ENCODE peak calls at places on chromosomes 12 and 14, in ten cellular contexts. Z is lower leg skin, N is NCI-H774, D is fibroblast of pulmonary artery, Y is KG1, I is AG08396, P is NAMALWA, X is stomach, T is body of pancreas, S is fibroblast of mammary gland. O is an unnamed sample.

GRCh38 chr12:124867389-124867930 is 3.8 kb upstream of the SCARB1 start:
- DNase-seq in Y (no peak), S (peak; percentile 69), X (peak; percentile 39), T (peak; percentile 55), D (peak; percentile 78), P (no peak), Z (no peak), N (no peak), I (peak; percentile 46), O (no peak)

GRCh38 chr12:117114784-117115183 is 15.6 kb upstream of the TESC start:
- DNase-seq in I (no peak), S (no peak), X (peak; percentile 74), Z (no peak), Y (no peak), P (no peak), D (no peak), T (peak; percentile 93), N (no peak), O (no peak)

GRCh38 chr12:53213348-53213747 is 6.3 kb upstream of the ITGB7 start:
- DNase-seq in N (peak; percentile 75), I (peak; percentile 83), P (peak; percentile 82), T (peak; percentile 84), D (peak; percentile 81), Y (no peak), S (peak; percentile 71), Z (no peak), X (peak; percentile 84), O (peak; percentile 93)

GRCh38 chr14:103949386-103949785 is 7.1 kb upstream of the RD3L start:
- DNase-seq in I (no peak), X (no peak), Y (no peak), D (no peak), S (no peak), T (no peak), P (no peak), N (no peak), Z (no peak), O (no peak)

GRCh38 chr14:67964391-67964812 is 144.8 kb downstream of the RAD51B start:
- DNase-seq in Z (peak; percentile 59), Y (no peak), D (peak; percentile 79), X (no peak), N (no peak), S (peak; percentile 76), P (no peak), I (no peak), T (no peak), O (no peak)

GRCh38 chr14:95516554-95517209 is at the start of gene SYNE3:
- DNase-seq in S (no peak), N (no peak), P (peak; percentile 52), Z (peak; percentile 39), T (no peak), X (peak; percentile 66), D (no peak), Y (no peak), I (peak; percentile 90), O (peak; percentile 55)

GRCh38 chr12:12357697-12358476 is 1.0 kb downstream of the BORCS5 start:
- DNase-seq in T (no peak), Z (no peak), I (no peak), D (no peak), Y (no peak), S (peak; percentile 38), X (no peak), P (peak; percentile 78), N (no peak), O (peak; percentile 87)

GRCh38 chr14:54173782-54174181 is 217.2 kb upstream of the BMP4 start:
- DNase-seq in N (no peak), X (no peak), Y (no peak), S (no peak), D (no peak), I (no peak), P (no peak), T (no peak), Z (no peak), O (no peak)